ENCODE peak calls at places on chromosomes 12 and 14, in seven cellular contexts. H is AG04450, I is PC-3, A is OCI-LY7, B is A549, D is lung, G is choroid plexus epithelial cell. X is an unnamed sample.

GRCh38 chr12:83036847-83037246 is 350.1 kb downstream of the TMTC2 start:
- DNase-seq in D (no peak), B (no peak), A (no peak), I (no peak), G (no peak), H (no peak), X (no peak)

GRCh38 chr12:92509156-92509758 is 193.5 kb upstream of the PLEKHG7 start:
- DNase-seq in A (no peak), B (no peak), D (no peak), H (no peak), G (no peak), I (peak), X (no peak)

GRCh38 chr12:49040364-49040855 is 20.2 kb downstream of the KMT2D start:
- DNase-seq in A (no peak), G (no peak), H (no peak), B (no peak), I (no peak), D (no peak), X (no peak)

GRCh38 chr14:63928744-63929174 is 76.0 kb downstream of the SYNE2 start:
- DNase-seq in G (no peak), A (no peak), I (no peak), B (no peak), H (no peak), D (no peak), X (no peak)

GRCh38 chr12:126055521-126055920 is 990.3 kb downstream of the AACS start:
- DNase-seq in H (no peak), A (no peak), G (no peak), B (no peak), I (peak), D (no peak), X (no peak)

GRCh38 chr14:22472935-22473854 is 115.8 kb downstream of the DAD1 start:
- DNase-seq in I (peak), G (peak), D (peak), B (peak), A (peak), H (no peak), X (no peak)

GRCh38 chr12:11780521-11781101 is 131.1 kb downstream of the ETV6 start:
- DNase-seq in H (no peak), I (no peak), D (no peak), B (no peak), G (no peak), A (peak), X (peak)

GRCh38 chr14:99270491-99271287 is 1.3 kb downstream of the BCL11B start:
- DNase-seq in D (no peak), A (no peak), B (no peak), G (no peak), I (no peak), H (no peak), X (no peak)

GRCh38 chr12:65495233-65495632 is 216.8 kb downstream of the MSRB3 start:
- DNase-seq in I (peak), A (no peak), G (peak), H (peak), D (no peak), B (peak), X (no peak)

GRCh38 chr12:67441736-67442346 is 172.7 kb downstream of the CAND1 start:
- DNase-seq in D (peak), B (peak), A (peak), G (peak), I (peak), H (peak), X (no peak)

GRCh38 chr12:20885116-20885515 is 74.6 kb downstream of the SLCO1B3 start:
- DNase-seq in I (no peak), D (no peak), A (no peak), H (no peak), G (peak), B (no peak), X (no peak)

GRCh38 chr14:73567951-73568885 is 795 bp upstream of the ACOT2 start:
- DNase-seq in D (no peak), A (no peak), B (no peak), G (peak), H (no peak), I (peak), X (no peak)

GRCh38 chr12:14473707-14474287 is 93.9 kb downstream of the PLBD1 start:
- DNase-seq in A (peak), B (no peak), H (no peak), G (peak), D (no peak), I (peak), X (no peak)

GRCh38 chr14:59337151-59337611 is 128.0 kb downstream of the GPR135 start:
- DNase-seq in D (peak), B (no peak), A (no peak), H (no peak), I (no peak), G (peak), X (no peak)

GRCh38 chr14:99682809-99683618 is 1.1 kb upstream of the CYP46A1 start:
- DNase-seq in I (peak), H (peak), G (peak), A (peak), B (peak), D (peak), X (no peak)

GRCh38 chr14:85420707-85421106 is 109.2 kb upstream of the FLRT2 start:
- DNase-seq in H (no peak), B (no peak), A (no peak), I (no peak), G (no peak), D (no peak), X (no peak)

GRCh38 chr12:9134981-9135628 is 19.4 kb upstream of the A2M start:
- DNase-seq in I (peak), G (peak), B (peak), A (peak), D (no peak), H (no peak), X (no peak)

GRCh38 chr14:76351941-76352340 is 24.0 kb upstream of the ESRRB start:
- DNase-seq in B (no peak), I (no peak), A (no peak), D (no peak), H (no peak), G (no peak), X (no peak)

DNA sequence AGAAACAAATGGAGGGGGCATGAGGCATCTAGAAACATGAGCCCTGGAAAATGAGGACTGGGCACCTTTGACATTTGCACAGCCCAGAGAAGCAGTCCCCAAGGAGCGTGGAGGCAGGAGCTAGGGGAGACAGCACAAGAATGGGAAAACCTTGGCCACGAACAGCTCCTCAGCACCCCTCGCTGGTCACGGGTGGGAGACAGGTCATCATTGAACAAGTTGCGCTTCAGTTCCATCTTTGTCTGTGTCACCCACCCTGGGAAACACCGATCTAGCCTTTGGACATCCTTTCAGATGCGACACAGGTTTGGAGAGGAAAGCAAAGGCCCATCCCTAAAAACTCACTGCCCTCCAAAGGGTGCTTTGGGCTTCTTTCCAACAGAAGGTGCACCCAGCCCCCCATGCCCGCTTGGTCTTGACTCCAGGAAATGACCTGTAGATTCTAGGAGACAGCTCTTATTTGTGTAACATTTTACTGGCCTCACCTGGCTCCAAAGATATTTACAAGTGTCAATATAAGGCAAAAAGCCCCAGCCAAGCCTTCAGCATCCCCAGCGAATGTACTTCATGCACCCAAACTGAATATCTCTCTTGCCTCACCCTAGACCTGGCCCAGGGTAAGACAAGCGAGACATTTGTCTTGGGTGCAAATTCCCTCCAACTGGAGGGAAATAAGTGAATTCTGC is 28.8 kb upstream of the CLMN start:
- DNase-seq in H (no peak), I (no peak), A (no peak), G (no peak), D (no peak), B (no peak), X (no peak)
- TF ChIP-seq CTCF in H (no peak), I (no peak), A (peak), G (no peak), D (no peak), B (no peak), X (peak)

DNA sequence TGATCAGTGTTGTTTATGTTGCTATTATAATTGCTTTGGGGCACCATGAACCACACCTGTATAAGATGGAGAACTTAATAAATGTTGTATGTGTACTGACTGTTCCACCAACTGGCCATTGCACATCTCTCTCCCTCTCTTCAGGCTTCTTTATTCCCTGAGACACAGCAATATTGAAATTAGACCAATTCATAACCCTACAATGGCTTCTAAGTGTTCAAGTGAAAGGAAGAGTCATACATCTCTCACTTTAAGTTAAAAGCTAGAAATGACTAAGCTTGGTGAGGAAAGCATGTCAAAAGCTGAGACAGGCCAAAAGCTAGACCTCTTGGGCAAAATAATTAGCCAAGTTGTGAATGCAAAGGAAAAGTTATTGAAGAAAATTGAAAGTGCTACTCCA is 373.3 kb downstream of the RGS6 start:
- DNase-seq in B (no peak), A (no peak), H (no peak), D (no peak), G (no peak), I (no peak), X (no peak)
- H3K4me3 ChIP-seq in B (no peak), A (no peak), H (no peak), D (no peak), G (no peak), I (no peak), X (no peak)

GRCh38 chr14:69859591-69859990 is 19.6 kb upstream of the SMOC1 start:
- DNase-seq in D (no peak), I (no peak), B (no peak), G (no peak), A (no peak), H (no peak), X (no peak)

GRCh38 chr14:69860221-69860620 is 19.0 kb upstream of the SMOC1 start:
- DNase-seq in H (no peak), B (no peak), D (no peak), G (no peak), I (no peak), A (no peak), X (no peak)

GRCh38 chr14:69861170-69861569 is 18.0 kb upstream of the SMOC1 start:
- DNase-seq in H (no peak), D (no peak), I (no peak), A (no peak), G (no peak), B (no peak), X (no peak)

GRCh38 chr14:69865701-69866365 is 13.4 kb upstream of the SMOC1 start:
- DNase-seq in H (no peak), G (no peak), D (no peak), B (no peak), I (no peak), A (no peak), X (no peak)

GRCh38 chr14:69863083-69863482 is 16.1 kb upstream of the SMOC1 start:
- DNase-seq in B (no peak), G (peak), H (no peak), A (no peak), I (no peak), D (no peak), X (no peak)
- TF ChIP-seq CTCF in B (no peak), G (peak), H (peak), A (no peak), I (peak), D (no peak), X (no peak)

GRCh38 chr14:102633906-102634595 is 41.6 kb downstream of the RCOR1 start:
- DNase-seq in H (no peak), B (no peak), G (no peak), A (no peak), D (no peak), I (no peak), X (no peak)
- H3K4me3 ChIP-seq in H (no peak), B (no peak), G (no peak), A (no peak), D (no peak), I (no peak), X (no peak)

DNA sequence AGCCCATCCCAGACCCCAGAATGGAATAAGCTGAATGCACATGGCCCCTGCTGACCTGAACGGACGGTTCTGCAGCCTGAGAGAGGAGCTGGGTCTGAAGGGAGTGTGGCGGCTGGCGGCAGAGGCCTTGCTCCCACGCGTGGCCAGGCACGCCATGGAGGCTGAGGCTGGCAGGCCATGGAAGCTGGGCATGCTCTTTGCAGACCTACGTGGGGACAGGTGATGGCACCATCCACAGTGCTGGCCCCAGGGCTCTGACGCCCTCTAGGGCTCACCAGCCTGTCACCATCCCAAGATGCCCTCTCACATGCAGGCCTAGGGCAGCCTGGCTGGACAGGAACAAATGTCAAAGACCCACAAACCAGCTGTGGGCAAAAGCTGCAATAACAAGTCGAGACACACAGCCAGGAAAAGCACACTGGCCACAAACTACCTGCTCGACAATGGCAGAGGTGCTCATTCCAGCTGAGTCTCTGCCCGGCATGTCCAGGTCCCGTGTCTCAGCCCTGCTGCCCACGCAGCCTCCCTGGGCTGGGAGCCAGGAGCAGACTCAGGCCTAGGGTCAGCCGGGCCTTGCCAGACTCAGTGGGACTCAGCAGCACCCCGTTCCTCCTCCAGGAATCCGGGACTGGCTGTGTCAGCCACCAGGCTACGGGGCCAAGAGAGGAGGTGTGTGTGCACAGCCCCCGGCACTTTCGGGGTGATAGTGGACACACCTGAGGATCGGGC is 19.7 kb downstream of the BTBD6 start:
- DNase-seq in H (no peak), I (peak), D (no peak), B (no peak), A (no peak), G (no peak), X (no peak)
- TF ChIP-seq CTCF in H (no peak), I (peak), D (no peak), B (peak), A (no peak), G (no peak), X (no peak)

DNA sequence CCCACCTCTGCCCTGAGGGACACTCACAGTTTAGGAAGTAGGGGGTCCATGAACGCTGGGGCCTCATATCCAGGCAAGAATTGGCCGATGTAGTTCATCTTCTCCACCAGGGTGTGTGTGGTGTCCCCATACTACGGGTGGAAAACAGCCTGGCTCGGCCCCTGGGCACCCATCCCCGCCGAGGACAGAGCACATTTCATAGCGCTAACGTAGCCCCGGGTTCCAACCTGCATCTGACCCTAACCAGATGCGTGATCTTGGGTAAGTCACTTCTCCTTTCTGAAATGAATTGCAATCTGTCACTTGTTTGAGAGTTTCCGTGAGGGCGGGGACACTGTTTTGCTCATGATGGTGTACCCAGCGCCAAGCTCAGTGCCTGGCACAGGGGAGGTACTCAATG is 9.0 kb downstream of the HPD start:
- DNase-seq in B (no peak), I (no peak), G (no peak), D (no peak), H (no peak), A (no peak), X (no peak)
- H3K4me3 ChIP-seq in B (no peak), I (no peak), G (no peak), D (no peak), H (no peak), A (no peak), X (no peak)

X was measured in GM12864.